ENCODE peak calls at places on chromosomes 13 and 19, in ten cellular contexts. K is stomach, U is thyroid gland, B is kidney, L is left ventricle myocardium inferior, N is substantia nigra, P is PC-9, G is heart left ventricle, Q is uterus, F is psoas muscle. W is an unnamed sample.

GRCh38 chr13:105920375-105920774 is 615.1 kb downstream of the EFNB2 start:
- DNase-seq in U (no peak), L (no peak), P (no peak), K (no peak), F (no peak), N (no peak), G (no peak), Q (no peak), B (no peak), W (no peak)

GRCh38 chr19:35351441-35352176 is 3.9 kb downstream of the FFAR1 start:
- DNase-seq in N (no peak), U (no peak), B (peak), G (peak), F (no peak), K (no peak), L (no peak), P (no peak), Q (no peak), W (no peak)

GRCh38 chr13:61246351-61246750 is 169.3 kb downstream of the PCDH20 start:
- DNase-seq in L (no peak), Q (no peak), B (no peak), F (no peak), N (no peak), G (no peak), P (no peak), U (no peak), K (no peak), W (no peak)

GRCh38 chr13:111401755-111402154 is 81.3 kb downstream of the TEX29 start:
- DNase-seq in Q (no peak), N (no peak), K (no peak), L (no peak), B (no peak), U (no peak), P (no peak), F (no peak), G (no peak), W (no peak)

GRCh38 chr19:30225615-30226463 is 146.3 kb upstream of the ZNF536 start:
- DNase-seq in P (no peak), K (no peak), G (no peak), Q (no peak), L (no peak), F (no peak), B (no peak), U (peak), N (peak), W (no peak)

GRCh38 chr13:75725784-75726183 is 89.7 kb downstream of the LMO7 start:
- DNase-seq in B (no peak), K (no peak), G (no peak), L (no peak), U (no peak), N (no peak), F (no peak), Q (no peak), P (no peak), W (no peak)

GRCh38 chr13:65260938-65261880 is 1968.9 kb downstream of the PCDH9 start:
- DNase-seq in K (no peak), G (no peak), F (no peak), N (no peak), P (no peak), Q (no peak), L (no peak), U (no peak), B (no peak), W (no peak)

GRCh38 chr19:55493052-55493649 is 4.9 kb downstream of the SSC5D start:
- DNase-seq in N (no peak), F (no peak), B (no peak), U (no peak), Q (peak), G (no peak), P (no peak), L (no peak), K (no peak), W (no peak)

GRCh38 chr13:26020536-26021290 is 31.1 kb downstream of the SHISA2 start:
- DNase-seq in U (peak), L (no peak), Q (no peak), K (no peak), B (no peak), N (no peak), F (no peak), P (no peak), G (no peak), W (no peak)

GRCh38 chr19:2552859-2553258 is 76.9 kb downstream of the GADD45B start:
- DNase-seq in U (no peak), G (no peak), Q (no peak), F (no peak), L (peak), B (peak), N (no peak), K (no peak), P (no peak), W (no peak)

GRCh38 chr13:95676100-95676774 is 702 bp upstream of the DNAJC3 start:
- DNase-seq in B (peak), G (no peak), K (peak), U (peak), Q (no peak), N (no peak), L (no peak), F (peak), P (peak), W (no peak)

DNA sequence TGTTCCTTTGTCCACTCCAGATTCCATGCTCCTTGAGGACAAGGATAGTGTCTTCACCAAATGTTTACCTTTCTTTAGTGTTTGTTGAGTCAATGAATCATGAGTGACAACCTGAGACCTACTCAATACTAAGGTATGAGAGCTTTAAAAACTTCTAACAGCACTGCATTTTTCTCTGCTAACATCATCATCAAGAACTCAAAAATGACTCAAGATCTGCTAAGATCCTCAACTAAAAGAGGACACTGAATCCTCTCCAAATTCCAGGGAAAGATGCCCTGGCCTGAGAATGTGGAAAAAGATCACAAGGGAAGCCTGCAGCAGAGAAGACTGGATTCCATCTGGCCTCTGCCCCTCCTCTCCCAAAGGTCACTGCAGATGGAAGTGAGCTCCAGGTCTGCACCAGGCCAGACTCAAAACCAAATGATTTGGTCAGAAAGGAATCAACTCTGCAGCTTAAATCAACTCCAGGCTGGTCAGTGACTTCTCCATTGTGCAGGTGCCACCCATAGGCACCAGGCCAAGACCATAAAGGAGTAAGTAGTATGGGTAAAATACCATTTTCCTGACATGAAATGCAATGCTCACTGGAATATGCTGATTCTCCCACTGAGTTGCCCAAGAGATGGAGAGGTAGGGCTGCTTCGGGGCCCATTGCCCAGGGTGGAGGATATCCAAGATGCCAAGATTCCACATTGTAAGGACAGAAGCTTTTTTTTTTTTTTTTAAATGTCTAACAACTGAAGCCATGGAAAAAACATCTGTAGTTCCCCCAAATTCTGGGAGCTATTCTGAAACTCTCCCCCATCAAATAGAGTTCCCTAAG is 89.5 kb upstream of the DOCK9 start:
- DNase-seq in B (no peak), P (peak), Q (no peak), N (no peak), G (no peak), U (no peak), K (no peak), L (no peak), F (no peak), W (no peak)
- H3K27ac ChIP-seq in B (no peak), P (peak), Q (no peak), N (no peak), G (no peak), U (no peak), K (no peak), L (no peak), F (no peak), W (no peak)

GRCh38 chr13:98584668-98585397 is 7.9 kb upstream of the STK24 start:
- DNase-seq in F (no peak), N (no peak), L (no peak), U (peak), Q (no peak), G (no peak), B (no peak), P (no peak), K (no peak), W (no peak)

GRCh38 chr13:98581971-98582702 is 5.2 kb upstream of the STK24 start:
- DNase-seq in B (no peak), L (no peak), Q (no peak), K (no peak), G (no peak), U (peak), N (no peak), F (no peak), P (no peak), W (no peak)

GRCh38 chr13:98581377-98581776 is 4.5 kb upstream of the STK24 start:
- DNase-seq in U (no peak), K (no peak), L (no peak), N (no peak), B (no peak), G (no peak), P (no peak), Q (no peak), F (no peak), W (no peak)

GRCh38 chr13:98585398-98585754 is 8.5 kb upstream of the STK24 start:
- DNase-seq in Q (no peak), F (no peak), L (no peak), B (no peak), P (no peak), K (no peak), G (no peak), N (no peak), U (no peak), W (no peak)

DNA sequence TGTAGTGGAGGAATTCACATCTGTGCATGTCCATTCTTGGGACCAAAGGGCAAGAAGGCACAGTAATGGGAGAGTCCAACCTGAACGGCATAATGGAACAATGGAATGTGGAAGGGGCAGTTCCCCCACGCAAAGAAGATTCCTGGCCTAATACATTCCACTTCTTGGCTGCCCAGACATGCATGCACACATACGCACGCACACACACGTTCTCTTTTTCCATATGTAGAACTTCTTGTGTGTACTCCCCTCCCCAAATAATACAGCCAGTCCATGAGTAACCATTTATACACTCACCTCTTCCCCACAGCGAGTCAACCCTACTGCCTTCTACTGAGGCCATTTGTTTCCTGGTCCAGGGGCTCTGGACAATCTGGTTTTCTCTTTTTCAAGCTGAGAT is 6.0 kb upstream of the STK24 start:
- DNase-seq in L (no peak), N (no peak), P (peak), Q (no peak), U (no peak), B (no peak), G (no peak), F (no peak), K (no peak), W (no peak)
- H3K27ac ChIP-seq in L (no peak), N (no peak), P (no peak), Q (no peak), U (no peak), B (no peak), G (no peak), F (no peak), K (no peak), W (peak)

DNA sequence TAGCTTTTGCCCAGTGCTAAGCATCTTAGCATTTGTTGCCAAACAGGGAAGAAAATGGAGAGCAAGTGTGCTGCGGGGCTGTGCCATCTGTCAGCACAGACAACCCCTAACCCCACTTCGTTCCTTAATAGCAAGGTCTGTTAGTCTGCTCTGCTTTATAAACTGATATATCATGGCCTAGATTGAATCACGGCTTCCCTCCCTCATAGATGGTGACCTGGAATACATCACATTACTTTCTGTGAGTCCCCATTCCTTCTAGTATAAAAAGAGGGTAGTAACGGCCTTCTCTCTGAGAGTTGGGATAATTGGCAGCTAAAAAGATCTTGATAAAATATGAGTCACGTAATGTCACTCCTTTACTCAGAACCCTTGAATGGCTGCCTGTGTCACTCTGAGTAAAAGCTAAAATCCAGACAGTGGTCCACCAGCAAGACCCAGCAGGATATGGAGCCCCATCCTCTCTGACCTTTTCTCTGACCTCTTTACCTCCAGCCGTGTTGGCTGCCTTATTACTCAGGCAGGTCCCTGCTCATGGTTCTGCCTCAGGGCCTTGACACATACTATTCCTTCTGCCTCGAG is 151.7 kb downstream of the DLEU7 start:
- DNase-seq in L (no peak), F (no peak), P (no peak), Q (no peak), K (no peak), U (no peak), G (no peak), N (no peak), B (no peak), W (no peak)
- H3K27ac ChIP-seq in L (peak), F (no peak), P (no peak), Q (peak), K (no peak), U (peak), G (peak), N (no peak), B (no peak), W (no peak)

GRCh38 chr19:33278403-33279269 is 23.7 kb downstream of the CEBPA start:
- DNase-seq in L (no peak), U (no peak), Q (no peak), B (peak), P (no peak), F (no peak), K (no peak), N (no peak), G (peak), W (no peak)

GRCh38 chr19:33279430-33280350 is 22.6 kb downstream of the CEBPA start:
- DNase-seq in U (no peak), L (no peak), K (no peak), N (no peak), B (peak), Q (no peak), P (no peak), G (no peak), F (no peak), W (no peak)

GRCh38 chr19:33275933-33276619 is 26.3 kb downstream of the CEBPA start:
- DNase-seq in U (no peak), B (peak), K (peak), N (no peak), G (no peak), Q (no peak), F (no peak), P (no peak), L (no peak), W (no peak)

GRCh38 chr19:33277434-33277833 is 24.9 kb downstream of the CEBPA start:
- DNase-seq in N (no peak), B (peak), F (no peak), P (no peak), Q (no peak), L (no peak), K (no peak), U (no peak), G (no peak), W (no peak)

GRCh38 chr19:33278023-33278402 is 24.3 kb downstream of the CEBPA start:
- DNase-seq in Q (no peak), K (no peak), N (no peak), G (peak), F (peak), P (no peak), B (no peak), U (no peak), L (no peak), W (no peak)
- H3K27ac ChIP-seq in Q (no peak), K (no peak), N (no peak), G (no peak), F (no peak), P (no peak), B (no peak), U (no peak), L (no peak), W (no peak)

W was measured in tibial artery.